ENCODE peak calls at places on chromosomes 4 and X, in nine cellular contexts. J is BJ; W is body of pancreas; Z is GM13976; C is adrenal gland; G is SK-N-SH; T is epithelial cell of proximal tubule; B is CD4-positive, alpha-beta T cell; K is osteocyte. X is an unnamed sample.

GRCh38 chrX:70466968-70467367 is 22.3 kb downstream of the DLG3 start:
- DNase-seq in C (no peak), B (no peak), G (no peak), J (no peak), Z (no peak), K (no peak), T (no peak), W (no peak), X (no peak)

GRCh38 chr4:34953145-34953799 is 1291.0 kb downstream of the ARAP2 start:
- DNase-seq in W (no peak), G (peak; percentile 4), J (no peak), Z (no peak), T (no peak), K (no peak), C (no peak), B (no peak), X (no peak)

GRCh38 chrX:10221651-10222050 is 64.9 kb downstream of the CLCN4 start:
- DNase-seq in W (no peak), C (no peak), G (no peak), B (no peak), Z (no peak), T (no peak), J (no peak), K (no peak), X (no peak)

GRCh38 chr4:107304699-107305286 is 268.7 kb upstream of the DKK2 start:
- DNase-seq in J (no peak), K (no peak), W (no peak), B (no peak), Z (no peak), C (no peak), G (peak; percentile 7), T (no peak), X (no peak)

GRCh38 chrX:14865201-14865600 is 7.7 kb downstream of the FANCB start:
- DNase-seq in J (peak; percentile 15), T (no peak), B (no peak), K (no peak), Z (no peak), G (no peak), W (no peak), C (no peak), X (no peak)

GRCh38 chrX:8845469-8845868 is 44.3 kb upstream of the FAM9A start:
- DNase-seq in K (no peak), C (no peak), B (no peak), T (no peak), J (no peak), Z (no peak), W (no peak), G (no peak), X (no peak)

GRCh38 chrX:146934256-146934655 is 119.7 kb upstream of the CXorf51A start:
- DNase-seq in W (no peak), T (no peak), J (no peak), C (no peak), G (no peak), Z (no peak), B (no peak), K (no peak), X (no peak)

GRCh38 chr4:663438-664428 is 10.3 kb downstream of the ATP5ME start:
- DNase-seq in T (no peak), G (peak; percentile 95), C (no peak), J (no peak), K (no peak), B (peak; percentile 75), W (peak; percentile 32), Z (peak; percentile 90), X (peak; percentile 89)

GRCh38 chr4:127622621-127622922 is 10.2 kb upstream of the INTU start:
- DNase-seq in J (no peak), B (no peak), C (no peak), K (no peak), T (no peak), G (no peak), W (peak; percentile 28), Z (no peak), X (no peak)

GRCh38 chr4:108492816-108493595 is 127.4 kb upstream of the RPL34 start:
- DNase-seq in W (no peak), G (peak; percentile 19), C (peak; percentile 31), Z (no peak), T (no peak), B (no peak), K (no peak), J (no peak), X (peak; percentile 41)

GRCh38 chr4:21887481-21887880 is 61.1 kb downstream of the KCNIP4 start:
- DNase-seq in J (no peak), G (no peak), Z (no peak), K (no peak), W (no peak), T (no peak), C (no peak), B (no peak), X (no peak)

GRCh38 chr4:61500883-61501282 is 300.8 kb downstream of the ADGRL3 start:
- DNase-seq in G (no peak), B (no peak), C (no peak), J (no peak), T (no peak), K (no peak), Z (no peak), W (no peak), X (no peak)

GRCh38 chr4:72888331-72888730 is 181.2 kb downstream of the COX18 start:
- DNase-seq in J (no peak), K (no peak), G (no peak), W (no peak), C (no peak), Z (no peak), T (no peak), B (no peak), X (no peak)

GRCh38 chr4:98728433-98728832 is 70.0 kb upstream of the TSPAN5 start:
- DNase-seq in T (no peak), K (no peak), Z (no peak), W (no peak), B (no peak), J (peak; percentile 28), C (peak; percentile 24), G (peak; percentile 37), X (no peak)

GRCh38 chr4:88219099-88219498 is 60.7 kb upstream of the ABCG2 start:
- DNase-seq in W (no peak), C (no peak), T (peak; percentile 22), G (peak; percentile 44), Z (peak; percentile 55), B (no peak), J (no peak), K (no peak), X (no peak)

GRCh38 chr4:163048447-163048846 is 118.2 kb downstream of the NAF1 start:
- DNase-seq in C (peak; percentile 42), K (no peak), T (peak; percentile 4), B (no peak), W (peak; percentile 13), J (no peak), G (peak; percentile 24), Z (peak; percentile 16), X (peak; percentile 15)
- TF ChIP-seq CTCF in C (peak; percentile 53), K (peak; percentile 51), T (peak; percentile 67), B (peak; percentile 27), W (no peak), J (peak; percentile 52), G (peak; percentile 60), Z (peak; percentile 50), X (no peak)

GRCh38 chr4:177583000-177583399 is 140.8 kb upstream of the AGA start:
- DNase-seq in B (no peak), K (no peak), J (no peak), G (no peak), Z (no peak), C (no peak), W (no peak), T (no peak), X (no peak)

GRCh38 chr4:177574446-177574845 is 132.2 kb upstream of the AGA start:
- DNase-seq in B (no peak), C (no peak), T (no peak), J (no peak), W (no peak), Z (no peak), G (no peak), K (no peak), X (no peak)

GRCh38 chr4:177579649-177580048 is 137.4 kb upstream of the AGA start:
- DNase-seq in J (no peak), Z (no peak), W (no peak), K (no peak), B (no peak), T (no peak), C (no peak), G (no peak), X (no peak)
- TF ChIP-seq CTCF in J (no peak), Z (peak; percentile 18), W (no peak), K (peak; percentile 21), B (no peak), T (peak; percentile 45), C (no peak), G (peak; percentile 36), X (no peak)

GRCh38 chrX:63930140-63930539 is 145.1 kb upstream of the ARHGEF9 start:
- DNase-seq in Z (no peak), K (no peak), T (no peak), W (peak; percentile 16), B (no peak), G (peak; percentile 2), C (no peak), J (no peak), X (no peak)
- TF ChIP-seq CTCF in Z (no peak), K (peak; percentile 52), T (peak; percentile 28), W (no peak), B (no peak), G (peak; percentile 39), C (peak; percentile 6), J (peak; percentile 68), X (no peak)

GRCh38 chr4:8409271-8410065 is 31.1 kb downstream of the ACOX3 start:
- DNase-seq in B (peak; percentile 23), Z (no peak), J (no peak), G (peak; percentile 52), C (no peak), K (no peak), W (no peak), T (no peak), X (peak; percentile 58)

GRCh38 chr4:8411351-8412180 is 29.0 kb downstream of the ACOX3 start:
- DNase-seq in C (no peak), G (no peak), J (no peak), W (no peak), Z (no peak), B (no peak), K (no peak), T (no peak), X (no peak)

GRCh38 chr4:8412288-8412687 is 28.2 kb downstream of the ACOX3 start:
- DNase-seq in W (no peak), K (no peak), G (no peak), J (no peak), B (no peak), C (no peak), T (no peak), Z (no peak), X (no peak)

GRCh38 chr4:8410066-8410600 is 30.4 kb downstream of the ACOX3 start:
- DNase-seq in T (no peak), G (no peak), J (no peak), C (no peak), K (no peak), Z (no peak), B (no peak), W (no peak), X (no peak)

GRCh38 chr4:8410641-8411271 is 29.8 kb downstream of the ACOX3 start:
- DNase-seq in G (peak; percentile 88), T (no peak), Z (no peak), W (no peak), B (no peak), C (no peak), J (no peak), K (no peak), X (no peak)
- TF ChIP-seq CTCF in G (peak; percentile 47), T (peak; percentile 47), Z (no peak), W (no peak), B (no peak), C (peak; percentile 25), J (peak; percentile 24), K (peak; percentile 62), X (no peak)

GRCh38 chrX:48466696-48467095 is 3.4 kb downstream of the SLC38A5 start:
- DNase-seq in K (no peak), J (no peak), T (no peak), Z (no peak), C (no peak), G (peak; percentile 41), W (peak; percentile 66), B (no peak), X (peak; percentile 47)
- TF ChIP-seq CTCF in K (no peak), J (no peak), T (peak; percentile 32), Z (no peak), C (peak; percentile 6), G (peak; percentile 23), W (peak; percentile 8), B (no peak), X (peak; percentile 25)